ENCODE peak calls at places on chromosomes 16 and 17, in five cellular contexts. One of them, this sample, is unnamed.

GRCh38 chr17:38914741-38915638 is 10.4 kb upstream of the LASP1NB start:
- DNase-seq in Panc1: no peak
- DNase-seq in T-helper 2 cell: no peak
- DNase-seq in choroid plexus epithelial cell: no peak
- DNase-seq in adipocyte: no peak
- DNase-seq in this sample: no peak

GRCh38 chr17:36197389-36197708 is 791 bp upstream of the CCL3L1 start:
- DNase-seq in T-helper 2 cell: no peak
- DNase-seq in Panc1: no peak
- DNase-seq in choroid plexus epithelial cell: peak
- DNase-seq in adipocyte: no peak
- DNase-seq in this sample: no peak

GRCh38 chr16:63890723-63891122 is 1231.1 kb downstream of the CDH11 start:
- DNase-seq in adipocyte: no peak
- DNase-seq in T-helper 2 cell: no peak
- DNase-seq in choroid plexus epithelial cell: no peak
- DNase-seq in Panc1: no peak
- DNase-seq in this sample: no peak

GRCh38 chr17:66753126-66753920 is 81.6 kb upstream of the CACNG5 start:
- DNase-seq in adipocyte: no peak
- DNase-seq in T-helper 2 cell: no peak
- DNase-seq in choroid plexus epithelial cell: no peak
- DNase-seq in Panc1: no peak
- DNase-seq in this sample: no peak

GRCh38 chr16:14050297-14051027 is 20.7 kb upstream of the MRTFB start:
- DNase-seq in Panc1: no peak
- DNase-seq in adipocyte: no peak
- DNase-seq in choroid plexus epithelial cell: peak
- DNase-seq in T-helper 2 cell: no peak
- DNase-seq in this sample: no peak

GRCh38 chr17:14468858-14469257 is 168.0 kb downstream of the HS3ST3B1 start:
- DNase-seq in adipocyte: no peak
- DNase-seq in Panc1: no peak
- DNase-seq in T-helper 2 cell: no peak
- DNase-seq in choroid plexus epithelial cell: no peak
- DNase-seq in this sample: no peak

GRCh38 chr17:17741346-17742023 is 60.2 kb downstream of the RAI1 start:
- DNase-seq in T-helper 2 cell: no peak
- DNase-seq in choroid plexus epithelial cell: no peak
- DNase-seq in Panc1: no peak
- DNase-seq in adipocyte: peak
- DNase-seq in this sample: no peak

GRCh38 chr16:13643412-13643811 is 276.5 kb upstream of the ERCC4 start:
- DNase-seq in T-helper 2 cell: no peak
- DNase-seq in choroid plexus epithelial cell: no peak
- DNase-seq in adipocyte: no peak
- DNase-seq in Panc1: no peak
- DNase-seq in this sample: no peak

GRCh38 chr16:28930652-28931051 is 1.1 kb upstream of the CD19 start:
- DNase-seq in T-helper 2 cell: peak
- DNase-seq in Panc1: no peak
- DNase-seq in adipocyte: no peak
- DNase-seq in choroid plexus epithelial cell: no peak
- DNase-seq in this sample: no peak

GRCh38 chr16:55386534-55387296 is 62.7 kb downstream of the IRX6 start:
- DNase-seq in choroid plexus epithelial cell: no peak
- DNase-seq in T-helper 2 cell: no peak
- DNase-seq in Panc1: no peak
- DNase-seq in adipocyte: no peak
- DNase-seq in this sample: no peak

GRCh38 chr17:61415374-61416210 is 15.9 kb downstream of the TBX2 start:
- DNase-seq in adipocyte: peak
- DNase-seq in T-helper 2 cell: no peak
- DNase-seq in Panc1: no peak
- DNase-seq in choroid plexus epithelial cell: no peak
- DNase-seq in this sample: no peak

GRCh38 chr17:8466466-8466865 is 30.8 kb downstream of the NDEL1 start:
- DNase-seq in T-helper 2 cell: no peak
- DNase-seq in choroid plexus epithelial cell: peak
- DNase-seq in adipocyte: peak
- DNase-seq in Panc1: no peak
- DNase-seq in this sample: no peak

GRCh38 chr16:20320592-20320991 is 6.7 kb downstream of the GP2 start:
- DNase-seq in choroid plexus epithelial cell: no peak
- DNase-seq in adipocyte: no peak
- DNase-seq in Panc1: no peak
- DNase-seq in T-helper 2 cell: no peak
- DNase-seq in this sample: no peak